ENCODE peak calls at places on chromosomes 16 and 17, in four cellular contexts. I is HCT116, P is endothelial cell of umbilical vein, C is H1. B is an unnamed sample.
A peak's percentile ranks its signal among the peaks of the same experiment; 100 is the strongest.

GRCh38 chr17:6729531-6729930 is 16.4 kb upstream of the SLC13A5 start:
- DNase-seq in C (no peak), I (no peak), P (no peak), B (no peak)

GRCh38 chr17:50151937-50152547 is 1.6 kb upstream of the PPP1R9B start:
- DNase-seq in P (peak; percentile 81), I (peak; percentile 95), C (no peak), B (peak; percentile 93)

GRCh38 chr16:31382485-31383161 is 10.5 kb upstream of the ITGAD start:
- DNase-seq in I (peak; percentile 33), P (peak; percentile 35), C (peak; percentile 33), B (peak; percentile 44)

GRCh38 chr16:74035816-74036215 is 260.8 kb upstream of the PSMD7 start:
- DNase-seq in I (peak; percentile 7), C (no peak), P (no peak), B (peak; percentile 1)

GRCh38 chr17:50834786-50835562 is 412 bp upstream of the WFIKKN2 start:
- DNase-seq in P (no peak), C (no peak), I (no peak), B (no peak)

GRCh38 chr16:66862023-66862520 is 17.9 kb downstream of the CA7 start:
- DNase-seq in I (no peak), P (no peak), C (no peak), B (no peak)

GRCh38 chr17:37650419-37651003 is 7.3 kb upstream of the DDX52 start:
- DNase-seq in C (no peak), P (peak; percentile 62), I (peak; percentile 41), B (peak; percentile 46)

GRCh38 chr16:3194792-3195191 is 6.8 kb downstream of the OR1F1 start:
- DNase-seq in C (no peak), P (no peak), I (no peak), B (no peak)

GRCh38 chr16:2952679-2953078 is 11.4 kb upstream of the KREMEN2 start:
- DNase-seq in P (no peak), I (no peak), C (no peak), B (peak; percentile 34)

GRCh38 chr17:35338230-35338629 is 35.2 kb downstream of the SLFN11 start:
- DNase-seq in C (no peak), P (no peak), I (no peak), B (no peak)

GRCh38 chr16:53541326-53541725 is 38.3 kb upstream of the AKTIP start:
- DNase-seq in C (no peak), P (no peak), I (no peak), B (no peak)

GRCh38 chr17:18974407-18975149 is 22.6 kb downstream of the SLC5A10 start:
- DNase-seq in P (no peak), I (no peak), C (no peak), B (peak; percentile 53)

GRCh38 chr17:75096082-75096625 is 8.4 kb downstream of the SLC16A5 start:
- DNase-seq in P (peak; percentile 88), I (peak; percentile 95), C (no peak), B (peak; percentile 99)

GRCh38 chr17:57097832-57098421 is 12.9 kb downstream of the AKAP1 start:
- DNase-seq in P (peak; percentile 47), I (no peak), C (no peak), B (peak; percentile 73)

GRCh38 chr17:1606352-1606985 is 22.2 kb downstream of the SLC43A2 start:
- DNase-seq in P (no peak), I (no peak), C (no peak), B (no peak)

GRCh38 chr17:75504347-75505151 is 10.8 kb downstream of the CASKIN2 start:
- DNase-seq in I (no peak), C (no peak), P (no peak), B (peak; percentile 65)

GRCh38 chr16:87921236-87921773 is 15.0 kb downstream of the CA5A start:
- DNase-seq in C (no peak), P (no peak), I (peak; percentile 15), B (no peak)

GRCh38 chr17:51270675-51271074 is 10.3 kb downstream of the UTP18 start:
- DNase-seq in C (no peak), I (no peak), P (no peak), B (no peak)

GRCh38 chr16:67022531-67023214 is 6.3 kb upstream of the CBFB start:
- DNase-seq in I (no peak), P (peak; percentile 6), C (no peak), B (peak; percentile 56)

GRCh38 chr17:36667922-36668321 is 66.5 kb downstream of the MRM1 start:
- DNase-seq in C (no peak), P (no peak), I (no peak), B (peak; percentile 2)

GRCh38 chr17:2690165-2691068 is 21.1 kb downstream of the CLUH start:
- DNase-seq in P (no peak), I (no peak), C (no peak), B (no peak)

GRCh38 chr17:73643846-73644144 is 450 bp downstream of the SDK2 start:
- DNase-seq in P (no peak), C (no peak), I (no peak), B (no peak)

GRCh38 chr17:73646409-73647305 is 2.4 kb upstream of the SDK2 start:
- DNase-seq in I (no peak), C (no peak), P (no peak), B (no peak)

GRCh38 chr17:73643012-73643845 is 1.0 kb downstream of the SDK2 start:
- DNase-seq in I (no peak), P (no peak), C (no peak), B (peak; percentile 17)

GRCh38 chr17:73644145-73645049 is at the start of gene SDK2:
- DNase-seq in I (no peak), C (no peak), P (no peak), B (no peak)

GRCh38 chr17:73645050-73645871 is 1.0 kb upstream of the SDK2 start:
- DNase-seq in P (no peak), C (no peak), I (no peak), B (no peak)
- TF ChIP-seq EZH2 in P (no peak), C (no peak), I (no peak), B (peak; percentile 65)

GRCh38 chr17:8225813-8226535 is 15.6 kb upstream of the AURKB start:
- DNase-seq in C (no peak), I (peak; percentile 74), P (peak; percentile 78), B (peak; percentile 55)
- H3K4me3 ChIP-seq in C (peak overlapping the region; percentile 78), I (no peak overlapping the region), P (no peak overlapping the region), B (no peak overlapping the region)

DNA sequence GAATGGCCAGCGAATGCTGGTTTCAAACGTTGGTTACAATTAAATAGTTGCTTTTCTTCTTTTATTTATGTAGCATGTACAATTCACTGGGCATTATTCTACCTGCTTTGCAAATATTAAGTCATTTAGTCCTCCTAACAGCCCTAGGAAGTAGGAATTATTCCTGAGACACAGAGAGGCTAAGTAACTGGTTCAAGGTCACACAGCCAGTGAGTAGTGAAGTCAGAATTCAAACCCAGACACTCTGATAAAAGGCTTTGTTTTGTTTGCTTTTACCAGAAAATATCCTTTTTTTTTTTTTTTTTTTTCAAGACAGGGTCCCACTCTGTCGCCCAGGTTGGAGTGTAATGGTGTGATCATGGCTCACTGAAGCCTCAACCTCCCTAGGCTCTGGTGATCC is 2.2 kb downstream of the CRHR1 start:
- DNase-seq in P (no peak), C (no peak), I (no peak), B (no peak)
- TF ChIP-seq EZH2 in P (no peak), C (no peak), I (no peak), B (no peak)

GRCh38 chr17:82696916-82697807 is 1.3 kb downstream of the RAB40B start:
- DNase-seq in C (no peak), P (no peak), I (no peak), B (no peak)
- H3K4me3 ChIP-seq in C (peak overlapping the region; percentile 26), P (peak overlapping the region; percentile 52), I (peak overlapping the region; percentile 59), B (peak overlapping the region; percentile 69)

GRCh38 chr16:86504315-86505184 is 5.8 kb upstream of the FOXF1 start:
- DNase-seq in C (no peak), I (no peak), P (no peak), B (no peak)

GRCh38 chr16:86500708-86501510 is 9.4 kb upstream of the FOXF1 start:
- DNase-seq in I (no peak), P (no peak), C (no peak), B (no peak)

GRCh38 chr16:86503830-86504229 is 6.5 kb upstream of the FOXF1 start:
- DNase-seq in I (no peak), P (no peak), C (no peak), B (no peak)

GRCh38 chr16:86501989-86502855 is 8.1 kb upstream of the FOXF1 start:
- DNase-seq in I (no peak), P (no peak), C (no peak), B (no peak)

DNA sequence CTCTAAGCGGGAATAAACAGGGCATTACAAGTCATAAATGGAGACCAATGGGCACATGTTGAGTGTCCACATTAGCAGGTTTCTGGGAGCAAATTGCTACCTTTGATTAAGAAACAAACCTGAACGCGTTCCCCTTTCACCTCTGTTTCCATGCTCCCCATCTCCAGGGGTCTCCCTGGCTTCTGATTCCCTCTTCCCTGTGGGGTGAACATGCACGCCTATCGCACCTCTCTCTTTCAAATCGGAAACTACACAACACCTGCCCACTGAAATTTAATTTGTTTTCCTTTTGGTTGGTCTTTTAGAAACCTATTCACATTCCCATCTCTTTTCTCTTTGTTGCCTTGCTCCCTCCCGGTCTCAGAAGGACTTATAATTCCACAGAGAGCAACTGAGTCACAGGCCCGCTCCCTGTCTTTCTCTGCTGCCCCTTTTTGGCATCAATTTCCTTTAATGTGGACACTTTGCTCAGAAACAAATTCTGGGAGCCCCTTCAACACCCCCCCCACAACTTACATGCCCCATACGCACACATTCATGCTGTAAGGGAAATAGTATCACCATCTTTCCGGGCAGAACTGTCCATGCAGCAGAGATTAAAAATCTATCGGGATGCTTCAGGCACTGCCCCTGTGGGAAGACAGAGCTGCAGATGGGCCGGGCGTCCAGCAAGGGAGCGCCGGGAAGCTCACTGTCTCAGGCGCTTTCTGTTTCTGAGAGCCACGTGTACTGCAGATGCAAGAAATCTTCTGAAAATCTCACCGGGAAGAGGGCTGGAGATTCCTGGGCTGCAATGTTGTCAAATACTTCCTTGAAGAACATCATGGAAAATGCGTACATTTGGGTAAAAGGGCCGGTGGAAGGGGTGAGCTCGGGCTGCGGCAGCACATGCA is 7.2 kb upstream of the FOXF1 start:
- DNase-seq in C (no peak), I (no peak), P (no peak), B (no peak)
- TF ChIP-seq EZH2 in C (peak; percentile 26), I (no peak), P (peak; percentile 81), B (no peak)

GRCh38 chr16:47660540-47660939 is 199.4 kb downstream of the PHKB start:
- DNase-seq in P (no peak), C (no peak), I (no peak), B (no peak)

GRCh38 chr16:47657977-47658376 is 196.8 kb downstream of the PHKB start:
- DNase-seq in I (no peak), C (no peak), P (no peak), B (no peak)

DNA sequence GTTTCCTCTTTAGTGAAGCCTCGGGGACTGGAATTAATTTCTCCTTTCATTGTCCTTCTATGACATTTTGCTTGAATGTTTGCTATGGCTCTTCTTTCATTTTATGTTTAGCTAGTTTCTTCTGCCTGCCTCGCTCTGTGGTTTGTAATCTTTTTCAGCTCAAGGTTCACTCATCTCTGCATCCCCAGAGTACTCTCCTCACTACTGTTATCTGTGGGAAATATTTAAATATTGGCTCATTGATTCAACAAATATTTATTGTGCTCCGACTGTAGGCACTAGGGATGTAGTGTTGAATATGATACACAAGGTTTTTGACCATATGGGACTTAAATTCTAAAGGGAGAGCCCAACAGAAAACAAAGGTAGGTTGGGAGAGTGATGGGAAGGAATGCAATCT is 195.9 kb downstream of the PHKB start:
- DNase-seq in I (no peak), P (no peak), C (no peak), B (no peak)
- H3K4me3 ChIP-seq in I (no peak overlapping the region), P (no peak overlapping the region), C (no peak overlapping the region), B (no peak overlapping the region)

B was measured in PC-3.